ENCODE peak calls at places on chromosomes 7 and 10, in seven cellular contexts. P is pons, W is progenitor cell of endocrine pancreas, T is GM12865, M is nephron progenitor cell, L is uterus, D is RPMI7951. I is an unnamed sample.

GRCh38 chr7:36606442-36607205 is 117.7 kb downstream of the AOAH start:
- DNase-seq in P (no peak), W (no peak), T (no peak), M (no peak), L (no peak), D (no peak), I (no peak)

GRCh38 chr7:133735222-133735621 is 391.9 kb upstream of the LRGUK start:
- DNase-seq in P (no peak), W (no peak), T (no peak), M (no peak), L (no peak), D (no peak), I (no peak)

GRCh38 chr10:70292016-70292415 is 8.2 kb upstream of the NPFFR1 start:
- DNase-seq in P (no peak), W (no peak), T (no peak), M (no peak), L (no peak), D (no peak), I (no peak)

GRCh38 chr7:5661941-5662340 is 119.5 kb downstream of the RNF216 start:
- DNase-seq in P (peak), W (no peak), T (peak), M (no peak), L (no peak), D (no peak), I (no peak)

GRCh38 chr10:72425133-72425532 is 70.4 kb upstream of the DNAJB12 start:
- DNase-seq in P (peak), W (no peak), T (no peak), M (no peak), L (no peak), D (peak), I (no peak)

GRCh38 chr7:137967143-137968018 is 34.5 kb downstream of the CREB3L2 start:
- DNase-seq in P (no peak), W (no peak), T (no peak), M (no peak), L (no peak), D (peak), I (no peak)

GRCh38 chr10:118472415-118472814 is 123.0 kb downstream of the PRLHR start:
- DNase-seq in P (no peak), W (no peak), T (no peak), M (no peak), L (no peak), D (peak), I (no peak)

GRCh38 chr7:96224682-96225081 is 97.2 kb downstream of the SLC25A13 start:
- DNase-seq in P (no peak), W (no peak), T (no peak), M (no peak), L (no peak), D (no peak), I (no peak)

GRCh38 chr7:116663744-116664143 is 8.3 kb upstream of the MET start:
- DNase-seq in P (no peak), W (no peak), T (no peak), M (no peak), L (no peak), D (no peak), I (no peak)

GRCh38 chr7:452791-453455 is 66.7 kb downstream of the PDGFA start:
- DNase-seq in P (no peak), W (no peak), T (peak), M (no peak), L (no peak), D (no peak), I (no peak)

GRCh38 chr10:1048349-1048731 is 579 bp downstream of the IDI1 start:
- DNase-seq in P (peak), W (no peak), T (no peak), M (no peak), L (no peak), D (no peak), I (no peak)

GRCh38 chr10:33165911-33166310 is 168.6 kb downstream of the NRP1 start:
- DNase-seq in P (no peak), W (no peak), T (no peak), M (no peak), L (no peak), D (no peak), I (no peak)

GRCh38 chr10:84946984-84947383 is 618.6 kb downstream of the CCSER2 start:
- DNase-seq in P (no peak), W (no peak), T (no peak), M (no peak), L (no peak), D (no peak), I (peak)

GRCh38 chr7:15684834-15685233 is 1.6 kb downstream of the MEOX2 start:
- DNase-seq in P (no peak), W (no peak), T (no peak), M (peak), L (peak), D (peak), I (peak)

GRCh38 chr7:110071219-110071618 is 1019.7 kb upstream of the LRRN3 start:
- DNase-seq in P (no peak), W (no peak), T (no peak), M (no peak), L (no peak), D (no peak), I (no peak)

GRCh38 chr7:2063562-2064360 is 169.0 kb downstream of the MAD1L1 start:
- DNase-seq in P (no peak), W (no peak), T (no peak), M (no peak), L (peak), D (no peak), I (no peak)

GRCh38 chr10:86681722-86682386 is 13.5 kb downstream of the LDB3 start:
- DNase-seq in P (no peak), W (no peak), T (no peak), M (no peak), L (no peak), D (no peak), I (no peak)

GRCh38 chr10:79066460-79067240 is 2.1 kb upstream of the ZMIZ1 start:
- DNase-seq in P (peak), W (no peak), T (no peak), M (no peak), L (no peak), D (peak), I (no peak)

GRCh38 chr10:96642530-96642929 is 55.7 kb upstream of the TM9SF3 start:
- DNase-seq in P (no peak), W (no peak), T (no peak), M (no peak), L (no peak), D (no peak), I (no peak)

GRCh38 chr7:42831051-42831952 is 80.6 kb downstream of the C7orf25 start:
- DNase-seq in P (peak), W (no peak), T (peak), M (peak), L (peak), D (peak), I (no peak)

GRCh38 chr7:150992833-150993302 is 2.1 kb downstream of the NOS3 start:
- DNase-seq in P (no peak), W (no peak), T (peak), M (peak), L (no peak), D (peak), I (peak)

GRCh38 chr7:7454000-7454399 is 81.7 kb downstream of the COL28A1 start:
- DNase-seq in P (no peak), W (no peak), T (no peak), M (no peak), L (no peak), D (no peak), I (no peak)

GRCh38 chr10:77361846-77362245 is 275.8 kb downstream of the KCNMA1 start:
- DNase-seq in P (no peak), W (no peak), T (no peak), M (no peak), L (no peak), D (no peak), I (no peak)